ENCODE peak calls at places on chromosomes 2 and 18, in eight cellular contexts. T is GM23338, L is lower lobe of right lung, V is choroid plexus epithelial cell, K is adrenal gland, U is OCI-LY7, I is astrocyte of the spinal cord, O is coronary artery. Y is an unnamed sample.

GRCh38 chr2:48566582-48566981 is 36.6 kb downstream of the STON1 start:
- DNase-seq in T (peak; percentile 48), L (no peak), V (peak; percentile 53), K (no peak), U (no peak), I (peak; percentile 29), O (no peak), Y (peak; percentile 56)

GRCh38 chr2:105072039-105072438 is 34.2 kb downstream of the MRPS9 start:
- DNase-seq in T (no peak), L (no peak), V (peak; percentile 65), K (no peak), U (no peak), I (peak; percentile 18), O (no peak), Y (no peak)

GRCh38 chr2:43018179-43019024 is 208.0 kb downstream of the ZFP36L2 start:
- DNase-seq in T (no peak), L (peak; percentile 93), V (peak; percentile 93), K (peak; percentile 85), U (no peak), I (no peak), O (peak; percentile 87), Y (peak; percentile 98)

GRCh38 chr2:174931724-174932123 is 73.5 kb downstream of the CHN1 start:
- DNase-seq in T (peak; percentile 40), L (no peak), V (peak; percentile 59), K (no peak), U (no peak), I (peak; percentile 43), O (no peak), Y (peak; percentile 20)

GRCh38 chr2:240217431-240218301 is 77.2 kb upstream of the OTOS start:
- DNase-seq in T (no peak), L (no peak), V (no peak), K (peak; percentile 12), U (peak; percentile 14), I (no peak), O (peak; percentile 54), Y (no peak)

GRCh38 chr2:208929894-208930427 is 493.9 kb upstream of the MAP2 start:
- DNase-seq in T (no peak), L (no peak), V (no peak), K (no peak), U (no peak), I (no peak), O (no peak), Y (no peak)

GRCh38 chr18:9095297-9096012 is 7.0 kb upstream of the NDUFV2 start:
- DNase-seq in T (no peak), L (no peak), V (peak; percentile 65), K (no peak), U (peak; percentile 51), I (no peak), O (no peak), Y (peak; percentile 70)

GRCh38 chr2:50722828-50723227 is 309.1 kb downstream of the NRXN1 start:
- DNase-seq in T (peak; percentile 19), L (no peak), V (no peak), K (no peak), U (no peak), I (no peak), O (no peak), Y (no peak)

DNA sequence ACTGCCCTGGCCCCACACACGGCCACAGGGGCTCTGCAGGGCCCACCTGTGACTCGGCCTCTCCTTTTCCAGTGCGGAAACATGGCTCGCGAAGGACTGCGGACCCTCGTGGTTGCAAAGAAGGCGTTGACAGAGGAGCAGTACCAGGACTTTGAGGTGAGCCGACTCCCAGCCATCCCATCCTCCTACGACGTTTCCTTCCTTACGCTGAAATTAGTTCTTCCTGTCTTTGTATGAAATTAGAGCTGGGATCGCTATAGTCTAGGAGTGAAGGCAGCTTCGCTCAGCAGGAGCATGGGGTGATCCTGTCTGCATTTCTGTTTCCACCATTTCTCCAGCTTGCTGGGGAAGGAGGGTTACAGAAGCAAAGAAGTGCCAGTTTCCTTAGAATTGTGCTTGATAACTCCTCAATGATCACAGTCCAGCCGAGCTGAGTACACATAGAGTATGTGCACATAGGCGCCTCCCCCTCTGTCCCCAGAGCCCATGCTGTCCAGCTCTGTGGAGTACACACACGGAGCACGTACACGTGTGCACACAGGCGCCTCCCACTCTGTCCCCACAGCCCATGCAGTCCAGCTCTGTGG is 59.1 kb upstream of the NFATC1 start:
- DNase-seq in T (no peak), L (no peak), V (no peak), K (no peak), U (no peak), I (no peak), O (no peak), Y (no peak)
- TF ChIP-seq CTCF in T (no peak), L (no peak), V (no peak), K (no peak), U (no peak), I (no peak), O (no peak), Y (no peak)

GRCh38 chr18:10927980-10928605 is 221.3 kb downstream of the PIEZO2 start:
- DNase-seq in T (no peak), L (no peak), V (peak; percentile 43), K (no peak), U (peak; percentile 40), I (peak; percentile 26), O (no peak), Y (peak; percentile 14)

GRCh38 chr18:10924290-10924689 is 225.1 kb downstream of the PIEZO2 start:
- DNase-seq in T (no peak), L (no peak), V (no peak), K (no peak), U (no peak), I (no peak), O (no peak), Y (no peak)

GRCh38 chr18:10928971-10929373 is 220.4 kb downstream of the PIEZO2 start:
- DNase-seq in T (no peak), L (no peak), V (peak; percentile 86), K (no peak), U (peak; percentile 16), I (peak; percentile 86), O (no peak), Y (peak; percentile 67)

GRCh38 chr18:10927290-10927979 is 221.9 kb downstream of the PIEZO2 start:
- DNase-seq in T (no peak), L (no peak), V (peak; percentile 86), K (no peak), U (no peak), I (peak; percentile 88), O (no peak), Y (peak; percentile 73)

GRCh38 chr18:10926565-10927194 is 222.7 kb downstream of the PIEZO2 start:
- DNase-seq in T (peak; percentile 29), L (no peak), V (peak; percentile 66), K (no peak), U (no peak), I (peak; percentile 68), O (no peak), Y (peak; percentile 76)
- H3K4me3 ChIP-seq in T (no peak overlapping the region), L (no peak overlapping the region), V (peak overlapping the region; percentile 25), K (no peak overlapping the region), U (no peak overlapping the region), I (no peak overlapping the region), O (peak overlapping the region; percentile 62), Y (no peak overlapping the region)

GRCh38 chr2:70047406-70048033 is 39.8 kb upstream of the PCBP1 start:
- DNase-seq in T (no peak), L (no peak), V (no peak), K (no peak), U (no peak), I (no peak), O (no peak), Y (no peak)

GRCh38 chr2:70049261-70049660 is 38.0 kb upstream of the PCBP1 start:
- DNase-seq in T (no peak), L (no peak), V (no peak), K (no peak), U (no peak), I (no peak), O (no peak), Y (no peak)

GRCh38 chr2:70045932-70046331 is 41.3 kb upstream of the PCBP1 start:
- DNase-seq in T (no peak), L (no peak), V (no peak), K (no peak), U (no peak), I (no peak), O (no peak), Y (no peak)

GRCh38 chr2:70046534-70046933 is 40.7 kb upstream of the PCBP1 start:
- DNase-seq in T (no peak), L (no peak), V (no peak), K (no peak), U (peak; percentile 22), I (no peak), O (no peak), Y (no peak)

GRCh38 chr2:70050631-70051425 is 36.4 kb upstream of the PCBP1 start:
- DNase-seq in T (no peak), L (no peak), V (no peak), K (no peak), U (no peak), I (no peak), O (no peak), Y (no peak)
- TF ChIP-seq CTCF in T (no peak), L (no peak), V (no peak), K (no peak), U (no peak), I (no peak), O (no peak), Y (no peak)

GRCh38 chr18:10317864-10318685 is 136.4 kb upstream of the APCDD1 start:
- DNase-seq in T (peak; percentile 27), L (no peak), V (no peak), K (no peak), U (no peak), I (no peak), O (no peak), Y (no peak)
- H3K4me3 ChIP-seq in T (no peak overlapping the region), L (no peak overlapping the region), V (no peak overlapping the region), K (no peak overlapping the region), U (no peak overlapping the region), I (no peak overlapping the region), O (no peak overlapping the region), Y (no peak overlapping the region)

Y was measured in cardiac fibroblast.